ENCODE peak calls at places on chromosomes 12 and 14, in six cellular contexts. M is NB4, S is A549, P is K562, V is endothelial cell of umbilical vein, G is HepG2. U is an unnamed sample.

GRCh38 chr14:74710477-74710876 is 2.4 kb downstream of the AREL1 start:
- DNase-seq in M (no peak), S (no peak), P (peak), V (no peak), G (no peak), U (no peak)

GRCh38 chr12:9615420-9616135 is 7.9 kb upstream of the KLRB1 start:
- DNase-seq in M (peak), S (no peak), P (no peak), V (no peak), G (no peak), U (no peak)

GRCh38 chr14:30558675-30559555 is at the start of gene G2E3:
- DNase-seq in M (peak), S (peak), P (peak), V (peak), G (peak), U (peak)

GRCh38 chr14:25908707-25909106 is 689.1 kb downstream of the NOVA1 start:
- DNase-seq in M (no peak), S (no peak), P (no peak), V (no peak), G (no peak), U (no peak)

GRCh38 chr12:1855241-1855640 is 34.9 kb downstream of the LRTM2 start:
- DNase-seq in M (no peak), S (no peak), P (no peak), V (no peak), G (no peak), U (no peak)

GRCh38 chr12:24947541-24948451 is 1.1 kb downstream of the BCAT1 start:
- DNase-seq in M (peak), S (no peak), P (peak), V (peak), G (no peak), U (no peak)

GRCh38 chr14:60252630-60253029 is 3.6 kb downstream of the PPM1A start:
- DNase-seq in M (no peak), S (no peak), P (no peak), V (no peak), G (no peak), U (no peak)

GRCh38 chr12:47807338-47807737 is 12.4 kb downstream of the HDAC7 start:
- DNase-seq in M (no peak), S (no peak), P (no peak), V (no peak), G (no peak), U (no peak)

GRCh38 chr12:39420043-39420442 is 22.9 kb downstream of the KIF21A start:
- DNase-seq in M (no peak), S (peak), P (no peak), V (no peak), G (peak), U (no peak)

GRCh38 chr12:54304187-54304810 is 3.5 kb upstream of the NFE2 start:
- DNase-seq in M (peak), S (peak), P (peak), V (no peak), G (peak), U (no peak)

GRCh38 chr14:23131482-23131881 is 12.4 kb upstream of the CEBPE start:
- DNase-seq in M (no peak), S (no peak), P (no peak), V (no peak), G (no peak), U (no peak)

GRCh38 chr12:2490746-2491145 is 304.0 kb upstream of the FKBP4 start:
- DNase-seq in M (no peak), S (no peak), P (no peak), V (peak), G (no peak), U (no peak)

GRCh38 chr12:124394462-124395128 is 99.7 kb downstream of the RFLNA start:
- DNase-seq in M (no peak), S (peak), P (no peak), V (no peak), G (no peak), U (no peak)

GRCh38 chr14:89616425-89617141 is 199.6 kb upstream of the FOXN3 start:
- DNase-seq in M (no peak), S (no peak), P (no peak), V (peak), G (peak), U (no peak)

GRCh38 chr14:88831285-88831684 is 6.8 kb downstream of the TTC8 start:
- DNase-seq in M (no peak), S (no peak), P (no peak), V (peak), G (no peak), U (no peak)

GRCh38 chr14:104558231-104559042 is 21.1 kb upstream of the C14orf180 start:
- DNase-seq in M (no peak), S (no peak), P (no peak), V (no peak), G (no peak), U (no peak)

GRCh38 chr14:42002139-42002538 is 395.5 kb downstream of the LRFN5 start:
- DNase-seq in M (no peak), S (no peak), P (no peak), V (no peak), G (no peak), U (no peak)

GRCh38 chr12:24496755-24497154 is 452.1 kb downstream of the BCAT1 start:
- DNase-seq in M (no peak), S (no peak), P (no peak), V (no peak), G (no peak), U (no peak)

GRCh38 chr14:74518221-74518620 is 24.7 kb downstream of the ISCA2 start:
- DNase-seq in M (no peak), S (no peak), P (no peak), V (no peak), G (no peak), U (no peak)

GRCh38 chr12:91224411-91224810 is 41.8 kb upstream of the DCN start:
- DNase-seq in M (no peak), S (no peak), P (no peak), V (no peak), G (no peak), U (no peak)

GRCh38 chr14:93947282-93947681 is 20.1 kb downstream of the FAM181A start:
- DNase-seq in M (no peak), S (no peak), P (peak), V (no peak), G (no peak), U (no peak)

GRCh38 chr14:59346796-59347510 is 118.2 kb downstream of the GPR135 start:
- DNase-seq in M (no peak), S (no peak), P (no peak), V (no peak), G (no peak), U (no peak)

GRCh38 chr12:64105026-64105425 is 117.1 kb downstream of the KICS2 start:
- DNase-seq in M (no peak), S (no peak), P (no peak), V (no peak), G (no peak), U (no peak)

GRCh38 chr12:12590961-12591360 is 20.7 kb upstream of the CREBL2 start:
- DNase-seq in M (no peak), S (no peak), P (no peak), V (no peak), G (no peak), U (no peak)

GRCh38 chr14:53519137-53519536 is 366.0 kb upstream of the DDHD1 start:
- DNase-seq in M (no peak), S (no peak), P (no peak), V (no peak), G (no peak), U (no peak)

GRCh38 chr12:28248555-28249127 is 58.4 kb downstream of the CCDC91 start:
- DNase-seq in M (no peak), S (no peak), P (no peak), V (no peak), G (no peak), U (no peak)

GRCh38 chr12:116876151-116876869 is 4.9 kb downstream of the HRK start:
- DNase-seq in M (no peak), S (no peak), P (no peak), V (no peak), G (no peak), U (no peak)
- TF ChIP-seq MYC in M (no peak), S (no peak), P (no peak), V (no peak), G (no peak), U (no peak)

GRCh38 chr14:75794615-75795038 is 133.6 kb downstream of the TTLL5 start:
- DNase-seq in M (no peak), S (peak), P (peak), V (peak), G (peak), U (no peak)
- TF ChIP-seq MYC in M (no peak), S (no peak), P (no peak), V (no peak), G (no peak), U (no peak)

GRCh38 chr14:50954811-50955372 is 10.6 kb upstream of the PYGL start:
- DNase-seq in M (peak), S (peak), P (peak), V (peak), G (peak), U (no peak)
- TF ChIP-seq MYC in M (no peak), S (no peak), P (no peak), V (no peak), G (no peak), U (no peak)

DNA sequence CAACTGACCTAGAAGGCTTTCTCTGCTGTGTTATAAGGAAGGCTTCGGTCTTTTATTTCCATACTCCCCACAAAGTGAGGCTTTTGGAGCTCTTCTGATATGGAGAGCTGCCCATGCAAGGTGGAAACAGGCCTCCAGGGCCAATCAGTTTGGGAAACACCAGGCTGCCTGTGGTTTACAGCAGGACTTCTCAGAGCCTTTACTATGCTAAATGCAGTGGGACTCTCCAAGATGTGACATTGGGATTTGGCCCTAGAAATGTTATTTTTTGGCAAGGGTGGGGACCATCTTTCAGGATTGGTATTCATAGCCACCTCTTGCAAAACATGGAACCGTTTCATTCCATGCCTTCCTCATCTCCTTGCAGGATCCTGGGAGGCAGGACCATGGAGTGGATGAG is 3.7 kb downstream of the ACACB start:
- DNase-seq in M (no peak), S (no peak), P (no peak), V (no peak), G (no peak), U (no peak)
- TF ChIP-seq MYC in M (no peak), S (no peak), P (no peak), V (no peak), G (no peak), U (no peak)

DNA sequence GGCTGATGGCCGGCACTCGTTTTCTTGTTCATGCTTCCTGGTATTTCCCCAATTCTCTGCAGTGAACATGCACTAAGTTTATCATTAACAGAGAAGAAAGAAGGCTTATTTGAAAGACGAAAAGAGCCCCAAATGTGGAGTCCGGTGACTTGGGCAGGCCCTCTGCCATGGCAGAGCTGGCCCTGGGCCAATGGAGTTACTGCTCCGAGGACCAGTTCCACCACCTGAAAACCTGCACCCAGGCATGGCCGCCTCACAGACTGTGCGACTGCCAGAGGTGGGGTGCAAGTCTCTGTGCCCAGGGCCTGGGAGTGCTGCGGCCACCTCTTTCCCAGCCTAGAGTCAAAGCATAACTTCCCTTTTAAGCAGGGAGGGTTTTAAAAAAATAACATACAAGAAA is 24.9 kb downstream of the DEGS2 start:
- DNase-seq in M (no peak), S (no peak), P (no peak), V (no peak), G (no peak), U (no peak)
- TF ChIP-seq MYC in M (no peak), S (no peak), P (no peak), V (no peak), G (no peak), U (no peak)

GRCh38 chr12:15152864-15153263 is 68.4 kb downstream of the RERG start:
- DNase-seq in M (no peak), S (peak), P (no peak), V (peak), G (no peak), U (no peak)
- TF ChIP-seq MYC in M (no peak), S (no peak), P (no peak), V (no peak), G (no peak), U (no peak)

GRCh38 chr12:115146453-115146852 is 462.5 kb upstream of the TBX3 start:
- DNase-seq in M (no peak), S (no peak), P (no peak), V (no peak), G (no peak), U (no peak)
- TF ChIP-seq MYC in M (no peak), S (no peak), P (no peak), V (no peak), G (no peak), U (no peak)